ENCODE peak calls at places on chromosomes 2 and 18, in six cellular contexts. D, Z, E, R, V and F are unnamed samples. For H3K9me3, the result is how much of the 10 kb centered on the place peaks cover.

GRCh38 chr2:3823748-3824147 is 120.4 kb downstream of the DCDC2C start:
- DNase-seq in D (no peak), Z (no peak), E (no peak), R (peak), V (no peak), F (no peak)

GRCh38 chr2:16318474-16319195 is 347.0 kb downstream of the CYRIA start:
- DNase-seq in D (no peak), Z (peak), E (no peak), R (no peak), V (no peak), F (no peak)

GRCh38 chr18:28657836-28658410 is 481.0 kb upstream of the CDH2 start:
- DNase-seq in D (no peak), Z (no peak), E (no peak), R (no peak), V (no peak), F (no peak)

GRCh38 chr2:100704711-100705110 is 115.2 kb upstream of the NPAS2 start:
- DNase-seq in D (no peak), Z (no peak), E (no peak), R (no peak), V (no peak), F (no peak)

GRCh38 chr18:21820035-21820810 is 79.6 kb downstream of the MIB1 start:
- DNase-seq in D (no peak), Z (peak), E (no peak), R (peak), V (no peak), F (no peak)

GRCh38 chr2:105102963-105103421 is 65.1 kb downstream of the MRPS9 start:
- DNase-seq in D (no peak), Z (no peak), E (no peak), R (peak), V (no peak), F (no peak)

GRCh38 chr2:159013103-159013502 is 44.7 kb downstream of the TANC1 start:
- DNase-seq in D (no peak), Z (no peak), E (no peak), R (no peak), V (no peak), F (no peak)

GRCh38 chr2:180227461-180227860 is 220.4 kb upstream of the CWC22 start:
- DNase-seq in D (no peak), Z (no peak), E (no peak), R (peak), V (no peak), F (no peak)

GRCh38 chr2:208501217-208501616 is 94.6 kb downstream of the PTH2R start:
- DNase-seq in D (no peak), Z (peak), E (no peak), R (no peak), V (no peak), F (no peak)

GRCh38 chr18:7898181-7898580 is 331.1 kb downstream of the PTPRM start:
- DNase-seq in D (no peak), Z (no peak), E (no peak), R (no peak), V (no peak), F (no peak)

GRCh38 chr2:854460-854859 is 96.2 kb upstream of the SNTG2 start:
- DNase-seq in D (no peak), Z (peak), E (no peak), R (peak), V (no peak), F (no peak)
- TF ChIP-seq CTCF in D (peak), Z (peak), E (peak), R (peak), V (peak), F (no peak)

GRCh38 chr2:25286025-25286400 is 55.7 kb downstream of the DNMT3A start:
- DNase-seq in D (no peak), Z (no peak), E (no peak), R (no peak), V (no peak), F (peak)

GRCh38 chr2:25285265-25286024 is 56.3 kb downstream of the DNMT3A start:
- DNase-seq in D (no peak), Z (no peak), E (no peak), R (no peak), V (no peak), F (no peak)

GRCh38 chr2:25283921-25284320 is 57.8 kb downstream of the DNMT3A start:
- DNase-seq in D (no peak), Z (no peak), E (no peak), R (no peak), V (no peak), F (no peak)

GRCh38 chr2:25290811-25291510 is 50.8 kb downstream of the DNMT3A start:
- DNase-seq in D (no peak), Z (no peak), E (no peak), R (no peak), V (no peak), F (no peak)

DNA sequence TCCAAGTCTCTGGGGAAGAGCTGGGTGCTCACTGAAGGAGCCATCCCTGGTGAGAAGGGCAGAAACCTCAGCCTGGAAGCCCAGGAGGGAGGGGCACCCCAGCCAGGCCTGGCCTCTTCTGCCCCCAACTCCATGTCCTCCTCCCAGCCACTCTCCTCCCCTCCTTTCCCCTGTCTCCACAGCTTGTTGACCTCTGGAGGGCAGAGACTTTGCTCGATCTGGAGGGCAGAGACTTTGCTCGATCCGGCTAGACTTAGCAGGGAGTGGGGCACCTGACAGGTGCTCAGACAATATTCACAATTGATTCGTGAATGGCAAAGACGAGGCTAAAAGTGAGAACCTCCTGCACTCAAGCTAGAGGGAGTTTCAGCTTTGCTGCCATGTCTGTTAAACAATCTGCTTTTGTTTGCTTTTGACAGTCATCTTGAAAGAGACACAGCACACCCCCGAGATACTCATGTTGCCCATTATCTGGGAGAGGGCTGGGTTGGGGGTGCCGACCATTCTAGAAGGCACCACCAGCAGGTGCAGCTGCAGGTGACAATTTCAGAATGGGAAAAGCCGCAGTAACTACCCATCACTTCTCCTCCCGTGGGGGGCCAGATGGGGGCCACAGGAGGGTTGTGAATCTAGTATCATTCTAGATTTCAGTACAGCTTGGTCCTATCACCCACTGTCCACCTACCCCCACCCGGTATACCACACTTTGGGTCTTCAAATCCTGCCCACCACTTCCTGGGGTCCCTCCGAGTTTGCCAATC is 54.8 kb downstream of the DNMT3A start:
- DNase-seq in D (no peak), Z (no peak), E (no peak), R (no peak), V (no peak), F (no peak)
- H3K27ac ChIP-seq in D (no peak), Z (no peak), E (no peak), R (no peak), V (no peak), F (peak)

DNA sequence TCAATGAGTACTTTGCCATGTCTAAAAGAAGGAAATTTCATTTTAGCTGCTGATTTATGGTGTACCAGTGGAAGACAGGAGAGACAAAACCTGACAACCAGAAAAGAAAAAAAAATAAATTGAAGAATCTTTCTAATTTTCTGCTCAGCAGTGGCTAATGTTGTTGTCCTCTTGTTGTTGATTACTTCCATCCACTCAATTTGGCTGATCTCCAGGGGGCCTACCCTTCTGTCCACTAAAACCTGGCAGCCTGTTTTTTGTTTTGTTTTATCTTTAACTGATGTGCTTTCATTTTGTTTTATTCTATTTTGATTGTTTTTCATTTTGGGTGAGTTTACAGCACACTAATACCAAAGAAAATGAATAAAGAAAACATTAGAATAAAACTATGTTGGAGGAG is 27.5 kb downstream of the TFPI start:
- DNase-seq in D (no peak), Z (no peak), E (no peak), R (no peak), V (no peak), F (no peak)
- H3K9me3 ChIP-seq in D (under half), Z (under half), E (under half), R (under half), V (under half), F (under half)

GRCh38 chr2:174180165-174180724 is 68.1 kb downstream of the OLA1 start:
- DNase-seq in D (no peak), Z (peak), E (no peak), R (no peak), V (no peak), F (no peak)
- TF ChIP-seq CTCF in D (no peak), Z (no peak), E (no peak), R (peak), V (no peak), F (no peak)

GRCh38 chr2:74486141-74486540 is 3.3 kb downstream of the TTC31 start:
- DNase-seq in D (no peak), Z (no peak), E (no peak), R (no peak), V (no peak), F (no peak)

GRCh38 chr2:74481961-74482800 is 617 bp downstream of the CCDC142 start:
- DNase-seq in D (no peak), Z (peak), E (no peak), R (no peak), V (no peak), F (no peak)

GRCh38 chr2:74482801-74483674 is at the start of the genes CCDC142 and TTC31:
- DNase-seq in D (peak), Z (peak), E (peak), R (peak), V (peak), F (peak)

GRCh38 chr2:74481432-74481831 is 1.4 kb downstream of the CCDC142 start:
- DNase-seq in D (no peak), Z (no peak), E (no peak), R (no peak), V (no peak), F (no peak)
- H3K27ac ChIP-seq in D (no peak), Z (no peak), E (no peak), R (peak), V (no peak), F (no peak)

GRCh38 chr2:95240091-95240490 is 32.8 kb downstream of the ZNF892 start:
- DNase-seq in D (no peak), Z (no peak), E (no peak), R (no peak), V (no peak), F (no peak)
- H3K9me3 ChIP-seq in D (under half), Z (under half), E (half or more), R (under half), V (under half), F (under half)

GRCh38 chr2:127661949-127662510 is 13.3 kb downstream of the LIMS2 start:
- DNase-seq in D (no peak), Z (no peak), E (no peak), R (peak), V (no peak), F (no peak)
- TF ChIP-seq CTCF in D (no peak), Z (no peak), E (no peak), R (peak), V (no peak), F (no peak)

DNA sequence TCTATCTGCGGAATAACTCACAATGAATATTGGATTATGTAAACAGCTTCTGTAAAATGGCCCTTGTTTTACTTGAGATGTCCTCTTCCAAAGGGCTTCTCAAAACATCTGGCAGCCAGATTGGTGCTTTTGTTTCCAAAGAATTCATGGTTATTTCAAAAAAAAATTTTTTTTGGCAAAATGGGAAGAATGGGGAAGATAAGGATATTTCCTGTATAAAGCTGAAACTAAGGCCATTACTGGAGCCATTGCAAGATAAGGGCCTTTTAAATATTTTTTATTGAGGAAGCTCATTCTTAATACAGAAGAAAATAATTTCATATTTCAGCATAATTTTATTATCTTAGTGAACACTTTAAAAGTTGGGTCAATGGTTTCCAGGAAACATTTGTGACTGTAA is 259.1 kb downstream of the GALNT13 start:
- DNase-seq in D (no peak), Z (no peak), E (no peak), R (no peak), V (no peak), F (no peak)
- H3K27ac ChIP-seq in D (no peak), Z (no peak), E (no peak), R (no peak), V (no peak), F (no peak)

DNA sequence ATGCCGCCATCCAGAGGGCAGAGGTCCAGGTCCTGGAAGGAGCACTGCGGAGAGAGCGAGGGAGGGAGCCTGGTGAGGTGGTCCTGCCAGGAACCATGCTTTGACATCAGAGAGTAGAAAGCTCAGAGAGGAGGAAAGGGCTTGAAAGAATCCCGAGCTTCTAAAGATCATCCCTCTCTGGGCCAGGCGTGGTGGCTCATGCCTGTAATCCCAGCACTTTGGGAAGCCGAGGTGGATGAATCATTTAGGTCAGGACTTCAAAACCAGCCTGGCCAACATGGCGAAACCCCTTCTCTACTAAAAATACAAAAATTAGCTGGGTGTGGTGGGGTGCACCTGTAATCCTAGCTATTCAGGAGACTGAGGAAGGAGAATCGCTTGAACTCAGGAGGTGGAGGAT is 3.0 kb downstream of the IL1B start:
- DNase-seq in D (no peak), Z (no peak), E (no peak), R (no peak), V (no peak), F (no peak)
- H3K9me3 ChIP-seq in D (under half), Z (under half), E (under half), R (under half), V (under half), F (under half)

GRCh38 chr2:48841126-48841525 is 85.6 kb upstream of the LHCGR start:
- DNase-seq in D (no peak), Z (no peak), E (no peak), R (no peak), V (no peak), F (no peak)
- TF ChIP-seq CTCF in D (no peak), Z (no peak), E (no peak), R (no peak), V (no peak), F (no peak)